ENCODE peak calls at places on chromosomes 12 and 14, in five cellular contexts. One of them, this sample, is unnamed.

GRCh38 chr14:34035177-34035933 is 84.5 kb upstream of the EGLN3 start:
- DNase-seq in endothelial cell: no peak
- DNase-seq in GM10248: no peak
- DNase-seq in GM12865: no peak
- DNase-seq in testis: peak
- DNase-seq in this sample: no peak

GRCh38 chr12:92272301-92272964 is 126.8 kb upstream of the BTG1 start:
- DNase-seq in GM10248: no peak
- DNase-seq in GM12865: no peak
- DNase-seq in endothelial cell: no peak
- DNase-seq in testis: no peak
- DNase-seq in this sample: no peak

GRCh38 chr14:33834956-33835655 is 115.8 kb downstream of the EGLN3 start:
- DNase-seq in testis: no peak
- DNase-seq in GM10248: no peak
- DNase-seq in GM12865: no peak
- DNase-seq in endothelial cell: no peak
- DNase-seq in this sample: no peak

GRCh38 chr14:90642239-90642717 is 174.0 kb downstream of the TTC7B start:
- DNase-seq in testis: no peak
- DNase-seq in GM10248: no peak
- DNase-seq in GM12865: no peak
- DNase-seq in endothelial cell: no peak
- DNase-seq in this sample: no peak

GRCh38 chr12:76029982-76030377 is 1.6 kb downstream of the PHLDA1 start:
- DNase-seq in endothelial cell: peak
- DNase-seq in testis: peak
- DNase-seq in GM12865: no peak
- DNase-seq in GM10248: peak
- DNase-seq in this sample: peak

GRCh38 chr14:72613196-72613974 is 280.5 kb downstream of the DPF3 start:
- DNase-seq in GM12865: no peak
- DNase-seq in endothelial cell: no peak
- DNase-seq in GM10248: no peak
- DNase-seq in testis: peak
- DNase-seq in this sample: no peak

GRCh38 chr12:116263844-116264243 is 13.6 kb downstream of the MED13L start:
- DNase-seq in endothelial cell: no peak
- DNase-seq in testis: no peak
- DNase-seq in GM12865: no peak
- DNase-seq in GM10248: no peak
- DNase-seq in this sample: no peak

GRCh38 chr14:78448483-78449094 is 278.4 kb downstream of the NRXN3 start:
- DNase-seq in GM12865: peak
- DNase-seq in GM10248: peak
- DNase-seq in testis: peak
- DNase-seq in endothelial cell: peak
- DNase-seq in this sample: peak

DNA sequence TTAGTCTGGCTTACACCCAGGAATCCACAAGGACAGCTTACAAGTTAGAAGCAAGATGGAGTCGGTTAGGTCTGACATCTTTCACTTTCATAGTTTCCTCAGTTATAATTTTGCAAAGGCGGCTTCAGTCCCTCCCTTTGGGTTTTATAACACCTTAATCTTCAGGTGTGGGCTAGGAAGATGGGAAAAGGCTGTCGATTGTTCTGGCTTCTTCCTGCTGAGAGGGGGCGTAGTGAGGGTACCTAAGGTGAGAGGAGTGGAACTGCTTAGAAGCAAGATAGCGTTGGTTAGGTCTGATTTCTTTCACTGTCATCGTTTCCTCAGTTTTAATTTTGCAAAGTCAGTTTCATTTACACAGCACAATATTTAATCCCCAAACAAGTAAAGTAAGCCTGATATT is 10.1 kb downstream of the A2ML1 start:
- DNase-seq in endothelial cell: no peak
- DNase-seq in GM12865: no peak
- DNase-seq in GM10248: no peak
- DNase-seq in testis: no peak
- DNase-seq in this sample: no peak
- TF ChIP-seq CTCF in endothelial cell: no peak
- TF ChIP-seq CTCF in GM12865: no peak
- TF ChIP-seq CTCF in GM10248: no peak
- TF ChIP-seq CTCF in testis: no peak
- TF ChIP-seq CTCF in this sample: no peak

GRCh38 chr12:42143401-42144173 is 1.1 kb downstream of the GXYLT1 start:
- DNase-seq in endothelial cell: no peak
- DNase-seq in GM10248: peak
- DNase-seq in testis: no peak
- DNase-seq in GM12865: peak
- DNase-seq in this sample: peak

GRCh38 chr12:42145197-42145549 is 499 bp upstream of the GXYLT1 start:
- DNase-seq in testis: no peak
- DNase-seq in endothelial cell: no peak
- DNase-seq in GM10248: no peak
- DNase-seq in GM12865: peak
- DNase-seq in this sample: no peak

GRCh38 chr12:42144424-42145196 is at the start of gene GXYLT1:
- DNase-seq in GM10248: peak
- DNase-seq in GM12865: peak
- DNase-seq in testis: peak
- DNase-seq in endothelial cell: peak
- DNase-seq in this sample: peak

GRCh38 chr12:42144174-42144423 is 575 bp downstream of the GXYLT1 start:
- DNase-seq in testis: peak
- DNase-seq in GM10248: no peak
- DNase-seq in GM12865: no peak
- DNase-seq in endothelial cell: no peak
- DNase-seq in this sample: no peak

DNA sequence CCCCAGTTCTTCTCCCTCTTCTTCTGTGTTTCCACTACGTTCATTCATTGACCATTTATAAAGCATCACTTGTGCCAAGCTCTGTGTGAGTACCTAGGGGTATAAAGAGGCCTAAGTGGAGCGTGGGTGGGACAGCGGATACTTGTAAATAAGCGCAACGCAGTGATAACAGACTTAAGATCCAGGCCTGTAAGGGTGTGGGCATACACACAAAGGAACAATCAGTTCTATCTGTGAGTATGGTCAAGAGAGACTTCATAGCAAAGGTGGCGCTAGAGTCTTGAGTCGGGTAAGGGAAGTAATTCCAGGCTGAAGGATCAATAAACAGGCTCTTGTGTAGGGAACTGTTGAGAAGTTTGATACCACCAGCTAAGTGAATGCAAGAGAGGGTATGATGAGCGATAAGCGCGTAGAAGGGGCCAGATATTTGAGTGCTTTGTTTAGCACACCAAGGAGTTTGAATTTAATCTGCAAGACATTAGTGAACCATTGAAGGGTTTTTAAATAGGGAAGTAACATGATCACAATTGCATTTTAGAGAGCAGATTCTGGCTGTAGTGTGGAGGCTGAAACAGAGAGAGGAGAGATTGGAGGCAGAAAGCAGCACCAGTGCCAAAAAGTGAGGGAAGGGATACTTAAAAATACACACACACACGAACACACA is 1.0 kb upstream of the GXYLT1 start:
- DNase-seq in testis: no peak
- DNase-seq in GM10248: no peak
- DNase-seq in endothelial cell: no peak
- DNase-seq in GM12865: peak
- DNase-seq in this sample: no peak
- TF ChIP-seq CTCF in testis: no peak
- TF ChIP-seq CTCF in GM10248: no peak
- TF ChIP-seq CTCF in endothelial cell: no peak
- TF ChIP-seq CTCF in GM12865: no peak
- TF ChIP-seq CTCF in this sample: no peak

GRCh38 chr12:100201604-100202423 is 1.2 kb downstream of the ACTR6 start:
- DNase-seq in GM10248: no peak
- DNase-seq in endothelial cell: no peak
- DNase-seq in testis: no peak
- DNase-seq in GM12865: no peak
- DNase-seq in this sample: no peak
- TF ChIP-seq CTCF in GM10248: no peak
- TF ChIP-seq CTCF in endothelial cell: no peak
- TF ChIP-seq CTCF in testis: no peak
- TF ChIP-seq CTCF in GM12865: no peak
- TF ChIP-seq CTCF in this sample: no peak

GRCh38 chr12:48980953-48981756 is 3.0 kb downstream of the WNT1 start:
- DNase-seq in GM12865: no peak
- DNase-seq in endothelial cell: no peak
- DNase-seq in GM10248: peak
- DNase-seq in testis: no peak
- DNase-seq in this sample: peak
- TF ChIP-seq CTCF in GM12865: no peak
- TF ChIP-seq CTCF in endothelial cell: no peak
- TF ChIP-seq CTCF in GM10248: peak
- TF ChIP-seq CTCF in testis: no peak
- TF ChIP-seq CTCF in this sample: peak

GRCh38 chr12:3313655-3314305 is 177.2 kb upstream of the PRMT8 start:
- DNase-seq in endothelial cell: peak
- DNase-seq in GM12865: peak
- DNase-seq in testis: peak
- DNase-seq in GM10248: peak
- DNase-seq in this sample: peak
- TF ChIP-seq CTCF in endothelial cell: peak
- TF ChIP-seq CTCF in GM12865: peak
- TF ChIP-seq CTCF in testis: no peak
- TF ChIP-seq CTCF in GM10248: peak
- TF ChIP-seq CTCF in this sample: peak

DNA sequence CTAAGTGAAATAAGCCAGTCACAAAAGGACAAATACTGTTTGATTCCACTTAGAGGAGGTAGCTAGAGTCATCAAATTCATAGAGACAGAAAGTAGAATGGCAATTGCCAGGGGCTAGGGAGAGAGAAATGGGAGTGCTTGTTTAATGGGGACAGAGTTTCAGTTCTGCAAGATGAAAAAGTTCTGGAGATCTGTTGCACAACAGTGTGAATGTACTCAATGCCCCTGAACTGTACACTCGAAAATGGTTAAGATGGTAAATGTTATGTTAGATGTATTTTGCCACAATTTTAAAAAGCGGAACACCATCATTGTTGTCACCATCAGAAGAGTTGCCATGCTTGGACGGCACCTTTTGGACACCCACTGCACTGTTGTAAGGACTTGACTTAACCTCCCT is 106.9 kb downstream of the SCARB1 start:
- DNase-seq in endothelial cell: no peak
- DNase-seq in testis: no peak
- DNase-seq in GM12865: no peak
- DNase-seq in GM10248: no peak
- DNase-seq in this sample: no peak
- TF ChIP-seq CTCF in endothelial cell: no peak
- TF ChIP-seq CTCF in testis: no peak
- TF ChIP-seq CTCF in GM12865: no peak
- TF ChIP-seq CTCF in GM10248: no peak
- TF ChIP-seq CTCF in this sample: no peak

This sample was measured in GM13976.